ENCODE peak calls at places on chromosomes 6 and 20, in four cellular contexts. One of them, this sample, is unnamed.

GRCh38 chr20:51480507-51481270 is 61.8 kb downstream of the NFATC2 start:
- DNase-seq in OCI-LY7: no peak
- DNase-seq in Daoy: no peak
- DNase-seq in activated CD4-positive, alpha-beta T cell treated with anti-CD3 and anti-CD28 coated beads for 24 hours: peak
- DNase-seq in this sample: peak

GRCh38 chr6:35613762-35614161 is 75.0 kb downstream of the FKBP5 start:
- DNase-seq in OCI-LY7: no peak
- DNase-seq in Daoy: no peak
- DNase-seq in activated CD4-positive, alpha-beta T cell treated with anti-CD3 and anti-CD28 coated beads for 24 hours: no peak
- DNase-seq in this sample: no peak

GRCh38 chr6:39451831-39452230 is 129.3 kb upstream of the KCNK16 start:
- DNase-seq in OCI-LY7: peak
- DNase-seq in Daoy: peak
- DNase-seq in activated CD4-positive, alpha-beta T cell treated with anti-CD3 and anti-CD28 coated beads for 24 hours: no peak
- DNase-seq in this sample: no peak

GRCh38 chr6:76351275-76351674 is 278.8 kb upstream of the IMPG1 start:
- DNase-seq in OCI-LY7: no peak
- DNase-seq in Daoy: no peak
- DNase-seq in activated CD4-positive, alpha-beta T cell treated with anti-CD3 and anti-CD28 coated beads for 24 hours: no peak
- DNase-seq in this sample: no peak

GRCh38 chr20:61435823-61436220 is 183.8 kb downstream of the CDH4 start:
- DNase-seq in OCI-LY7: no peak
- DNase-seq in Daoy: no peak
- DNase-seq in activated CD4-positive, alpha-beta T cell treated with anti-CD3 and anti-CD28 coated beads for 24 hours: no peak
- DNase-seq in this sample: no peak

GRCh38 chr6:158548418-158549161 is 11.3 kb upstream of the TMEM181 start:
- DNase-seq in OCI-LY7: no peak
- DNase-seq in Daoy: no peak
- DNase-seq in activated CD4-positive, alpha-beta T cell treated with anti-CD3 and anti-CD28 coated beads for 24 hours: no peak
- DNase-seq in this sample: no peak

GRCh38 chr20:24497851-24498250 is 28.4 kb downstream of the SYNDIG1 start:
- DNase-seq in OCI-LY7: no peak
- DNase-seq in Daoy: peak
- DNase-seq in activated CD4-positive, alpha-beta T cell treated with anti-CD3 and anti-CD28 coated beads for 24 hours: no peak
- DNase-seq in this sample: no peak

GRCh38 chr6:125301435-125302391 is at the start of gene HDDC2:
- DNase-seq in OCI-LY7: peak
- DNase-seq in Daoy: peak
- DNase-seq in activated CD4-positive, alpha-beta T cell treated with anti-CD3 and anti-CD28 coated beads for 24 hours: peak
- DNase-seq in this sample: no peak